ENCODE peak calls at places on chromosomes 6 and 20, in five cellular contexts. J, H, D, G and K are unnamed samples.

GRCh38 chr20:52655365-52655764 is 316.8 kb upstream of the TSHZ2 start:
- DNase-seq in G (no peak), J (no peak), D (no peak), H (no peak), K (no peak)

GRCh38 chr6:158668707-158669103 is 18.9 kb downstream of the SYTL3 start:
- DNase-seq in H (no peak), G (no peak), J (no peak), D (no peak), K (no peak)

GRCh38 chr20:32626859-32627636 is 41.9 kb upstream of the NOL4L start:
- DNase-seq in J (no peak), G (no peak), D (peak; percentile 33), H (no peak), K (no peak)

GRCh38 chr20:44176833-44177533 is 10.0 kb downstream of the JPH2 start:
- DNase-seq in G (no peak), H (no peak), J (peak; percentile 37), D (no peak), K (no peak)

GRCh38 chr6:154447929-154448328 is 62.6 kb downstream of the CNKSR3 start:
- DNase-seq in H (no peak), D (no peak), J (no peak), G (no peak), K (no peak)

GRCh38 chr6:128882991-128883571 is at the start of gene LAMA2:
- DNase-seq in D (no peak), H (peak; percentile 90), G (no peak), J (peak; percentile 90), K (peak; percentile 91)

GRCh38 chr6:139376054-139376355 is 1.6 kb upstream of the CITED2 start:
- DNase-seq in G (no peak), J (peak; percentile 50), D (no peak), H (no peak), K (peak; percentile 47)

GRCh38 chr20:61186771-61187170 is 65.3 kb upstream of the CDH4 start:
- DNase-seq in H (no peak), J (no peak), D (no peak), G (no peak), K (no peak)

GRCh38 chr6:48928937-48929336 is 534.1 kb downstream of the MMUT start:
- DNase-seq in G (no peak), J (no peak), D (no peak), H (no peak), K (no peak)

GRCh38 chr20:17873410-17874270 is 95.0 kb downstream of the SNX5 start:
- DNase-seq in J (peak; percentile 82), D (no peak), G (no peak), H (peak; percentile 94), K (peak; percentile 86)

GRCh38 chr6:140078552-140079126 is 704.2 kb upstream of the CITED2 start:
- DNase-seq in G (no peak), H (no peak), J (peak; percentile 43), D (no peak), K (no peak)

GRCh38 chr6:24858154-24858801 is 59.6 kb upstream of the ARMH2 start:
- DNase-seq in J (no peak), G (peak; percentile 37), D (peak; percentile 70), H (no peak), K (no peak)

GRCh38 chr6:31632279-31632946 is 11.9 kb downstream of the PRRC2A start:
- DNase-seq in H (no peak), D (no peak), G (no peak), J (no peak), K (no peak)

GRCh38 chr6:31636698-31637596 is 15.5 kb downstream of the BAG6 start:
- DNase-seq in J (no peak), G (no peak), H (no peak), D (no peak), K (no peak)

GRCh38 chr6:31634131-31634530 is 13.6 kb downstream of the PRRC2A start:
- DNase-seq in J (no peak), D (no peak), G (no peak), H (no peak), K (no peak)

GRCh38 chr6:31633447-31633846 is 12.9 kb downstream of the PRRC2A start:
- DNase-seq in J (no peak), D (no peak), H (no peak), G (no peak), K (no peak)

GRCh38 chr6:31634969-31635575 is 14.6 kb downstream of the PRRC2A start:
- DNase-seq in D (no peak), J (no peak), G (no peak), H (no peak), K (no peak)
- H3K36me3 ChIP-seq in D (peaks cover 99% of the 10 kb centered on the region), J (peaks cover 100% of the 10 kb centered on the region), G (peaks cover 49% of the 10 kb centered on the region), H (peaks cover 12% of the 10 kb centered on the region), K (peaks cover 98% of the 10 kb centered on the region)

DNA sequence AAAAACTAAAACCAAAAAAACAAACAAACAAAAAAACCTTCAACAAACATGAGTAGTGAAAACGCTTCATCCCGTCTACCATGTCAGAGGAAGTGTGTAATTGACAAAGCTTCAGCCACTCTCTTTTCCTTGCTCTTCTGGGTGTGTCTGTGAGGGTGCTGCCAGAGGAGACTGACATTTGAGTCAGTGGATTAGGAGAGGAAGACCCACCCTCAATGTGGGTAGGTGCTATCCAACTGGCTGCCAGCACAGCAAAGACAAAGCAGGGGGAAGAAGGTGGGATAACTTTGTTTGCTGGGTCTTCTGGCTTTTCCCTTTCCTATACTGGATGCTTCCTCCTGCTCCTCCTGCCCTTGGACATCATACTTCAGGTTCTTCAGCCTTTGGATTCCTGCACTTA is 145.6 kb downstream of the TASP1 start:
- DNase-seq in G (no peak), J (no peak), H (no peak), D (no peak), K (no peak)
- H3K27ac ChIP-seq in G (no peak overlapping the region), J (no peak overlapping the region), H (no peak overlapping the region), D (no peak overlapping the region), K (no peak overlapping the region)

GRCh38 chr6:28988536-28989415 is 16.3 kb downstream of the ZNF311 start:
- DNase-seq in G (peak; percentile 77), D (no peak), H (peak; percentile 85), J (peak; percentile 45), K (peak; percentile 36)
- H3K4me3 ChIP-seq in G (peak overlapping the region; percentile 47), D (no peak overlapping the region), H (no peak overlapping the region), J (peak overlapping the region; percentile 26), K (peak overlapping the region; percentile 52)

GRCh38 chr20:496126-496696 is 33.9 kb upstream of the TBC1D20 start:
- DNase-seq in D (no peak), J (no peak), G (no peak), H (no peak), K (no peak)
- H3K36me3 ChIP-seq in D (peaks cover 94% of the 10 kb centered on the region), J (peaks cover 96% of the 10 kb centered on the region), G (peaks cover 45% of the 10 kb centered on the region), H (peaks cover 10% of the 10 kb centered on the region), K (peaks cover 90% of the 10 kb centered on the region)

GRCh38 chr20:51398083-51398482 is 144.4 kb downstream of the NFATC2 start:
- DNase-seq in D (no peak), H (peak; percentile 24), G (no peak), J (no peak), K (no peak)

GRCh38 chr20:51394706-51395105 is 147.8 kb downstream of the NFATC2 start:
- DNase-seq in H (no peak), J (no peak), G (no peak), D (no peak), K (no peak)

GRCh38 chr20:51398552-51398951 is 144.0 kb downstream of the NFATC2 start:
- DNase-seq in H (no peak), D (no peak), J (no peak), G (no peak), K (no peak)

GRCh38 chr20:51393566-51393965 is 149.0 kb downstream of the NFATC2 start:
- DNase-seq in J (peak; percentile 31), G (no peak), D (no peak), H (no peak), K (no peak)

GRCh38 chr20:51396365-51396909 is 146.1 kb downstream of the NFATC2 start:
- DNase-seq in G (no peak), D (no peak), H (no peak), J (no peak), K (no peak)
- H3K27ac ChIP-seq in G (no peak overlapping the region), D (no peak overlapping the region), H (peak overlapping the region; percentile 2), J (no peak overlapping the region), K (peak overlapping the region; percentile 55)

DNA sequence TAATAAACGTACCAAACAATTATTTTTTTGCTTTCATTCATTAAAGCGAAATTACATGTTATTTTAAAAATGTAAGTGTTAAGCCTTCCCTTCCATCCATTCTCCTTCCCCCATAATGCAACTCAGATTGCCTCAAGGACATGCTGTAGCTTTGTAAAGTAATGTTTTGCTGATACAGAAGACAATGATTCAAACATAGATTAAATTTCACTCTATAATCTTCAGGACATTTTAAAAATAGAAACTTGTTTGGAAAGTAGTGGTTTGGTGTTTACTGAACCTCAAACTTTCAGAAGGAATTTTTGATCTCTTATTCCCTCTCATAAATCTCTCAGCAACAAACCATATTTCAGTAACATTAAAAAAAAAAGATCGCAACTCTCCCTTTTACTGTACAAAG is 350.9 kb upstream of the HSF2 start:
- DNase-seq in J (no peak), H (no peak), G (no peak), D (no peak), K (no peak)
- H3K4me3 ChIP-seq in J (no peak overlapping the region), H (no peak overlapping the region), G (no peak overlapping the region), D (no peak overlapping the region), K (no peak overlapping the region)

GRCh38 chr6:13314806-13315205 is 13.5 kb downstream of the TBC1D7 start:
- DNase-seq in G (no peak), J (no peak), D (no peak), H (no peak), K (no peak)

GRCh38 chr6:13319891-13320564 is 8.3 kb downstream of the TBC1D7 start:
- DNase-seq in G (no peak), J (no peak), D (no peak), H (no peak), K (no peak)

GRCh38 chr6:13315896-13316295 is 12.4 kb downstream of the TBC1D7 start:
- DNase-seq in J (no peak), H (no peak), D (no peak), G (no peak), K (no peak)

DNA sequence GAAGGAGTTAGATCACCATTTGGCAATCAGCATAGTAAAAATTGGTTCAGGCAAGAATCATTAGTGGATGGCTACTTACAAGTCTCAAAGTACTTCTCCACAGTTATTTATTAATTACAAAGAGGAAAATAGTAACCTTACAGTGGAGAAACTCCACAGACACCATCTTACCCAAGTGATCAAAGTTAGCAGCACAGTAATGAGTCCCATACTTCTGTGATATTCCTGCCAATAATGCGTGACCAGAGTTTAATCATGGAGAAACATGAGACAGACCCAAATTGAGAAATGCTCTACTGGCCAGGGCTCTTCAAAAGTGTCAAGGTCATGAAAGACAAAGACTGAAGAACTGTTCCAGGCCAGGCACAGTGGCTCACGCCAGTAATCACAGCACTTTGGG is 9.5 kb downstream of the TBC1D7 start:
- DNase-seq in J (no peak), G (no peak), D (no peak), H (no peak), K (no peak)
- H3K36me3 ChIP-seq in J (peaks cover 100% of the 10 kb centered on the region), G (peaks cover 31% of the 10 kb centered on the region), D (peaks cover 84% of the 10 kb centered on the region), H (peaks cover 11% of the 10 kb centered on the region), K (peaks cover 100% of the 10 kb centered on the region)

GRCh38 chr6:42047790-42048405 is 2.4 kb upstream of the TAF8 start:
- DNase-seq in G (no peak), J (no peak), D (peak; percentile 50), H (peak; percentile 75), K (no peak)
- H3K27ac ChIP-seq in G (peak overlapping the region; percentile 89), J (peak overlapping the region; percentile 98), D (peak overlapping the region; percentile 74), H (peak overlapping the region; percentile 32), K (peak overlapping the region; percentile 97)